ENCODE peak calls at places on chromosome 21, in five cellular contexts. C is RPMI8226; W is glutamatergic neuron; R is CD4-positive, alpha-beta T cell; J is activated naive CD4-positive, alpha-beta T cell treated with anti-CD3 and anti-CD28 coated beads, Interleukin-2, amount 50 U/mL, for 72 hours. G is an unnamed sample.

GRCh38 chr21:43717166-43717853 is 1.6 kb upstream of the PDXK start:
- DNase-seq in C (peak), W (peak), R (no peak), J (no peak), G (no peak)

GRCh38 chr21:28521932-28522826 is 470.5 kb downstream of the LTN1 start:
- DNase-seq in C (peak), W (peak), R (no peak), J (no peak), G (peak)

GRCh38 chr21:38170283-38170682 is 86.5 kb upstream of the KCNJ15 start:
- DNase-seq in C (no peak), W (no peak), R (no peak), J (no peak), G (no peak)

GRCh38 chr21:45950740-45951515 is 30.6 kb upstream of the COL6A1 start:
- DNase-seq in C (peak), W (no peak), R (no peak), J (no peak), G (peak)

GRCh38 chr21:39048064-39048463 is 135.2 kb downstream of the PSMG1 start:
- DNase-seq in C (no peak), W (peak), R (no peak), J (no peak), G (peak)

GRCh38 chr21:43913928-43914327 is 48.9 kb downstream of the AGPAT3 start:
- DNase-seq in C (no peak), W (no peak), R (peak), J (no peak), G (no peak)

GRCh38 chr21:44568261-44568660 is 5.3 kb upstream of the KRTAP10-4 start:
- DNase-seq in C (no peak), W (no peak), R (no peak), J (no peak), G (no peak)

GRCh38 chr21:26148071-26148470 is 22.5 kb downstream of the APP start:
- DNase-seq in C (no peak), W (no peak), R (no peak), J (no peak), G (no peak)

GRCh38 chr21:14235101-14235500 is 19.1 kb downstream of the RBM11 start:
- DNase-seq in C (no peak), W (no peak), R (no peak), J (no peak), G (no peak)

GRCh38 chr21:39057121-39057520 is 126.1 kb downstream of the PSMG1 start:
- DNase-seq in C (peak), W (no peak), R (no peak), J (no peak), G (no peak)

GRCh38 chr21:42440187-42440792 is 36.6 kb downstream of the UBASH3A start:
- DNase-seq in C (peak), W (no peak), R (no peak), J (no peak), G (no peak)

GRCh38 chr21:37914211-37914900 is 1.9 kb downstream of the KCNJ6 start:
- DNase-seq in C (peak), W (peak), R (no peak), J (no peak), G (peak)

GRCh38 chr21:14869984-14870840 is 194.6 kb downstream of the NRIP1 start:
- DNase-seq in C (peak), W (no peak), R (no peak), J (no peak), G (no peak)

GRCh38 chr21:26850116-26850643 is 5.0 kb upstream of the ADAMTS1 start:
- DNase-seq in C (peak), W (no peak), R (no peak), J (no peak), G (peak)

GRCh38 chr21:22556829-22557228 is 1558.6 kb downstream of the NCAM2 start:
- DNase-seq in C (no peak), W (no peak), R (no peak), J (no peak), G (no peak)

GRCh38 chr21:21730524-21730923 is 732.3 kb downstream of the NCAM2 start:
- DNase-seq in C (no peak), W (no peak), R (no peak), J (no peak), G (no peak)

GRCh38 chr21:46226920-46227599 is 1.5 kb downstream of the LSS start:
- DNase-seq in C (peak), W (no peak), R (no peak), J (no peak), G (no peak)

GRCh38 chr21:36749935-36750578 is 51.1 kb downstream of the SIM2 start:
- DNase-seq in C (no peak), W (no peak), R (no peak), J (no peak), G (no peak)

GRCh38 chr21:45938453-45938755 is 43.2 kb upstream of the COL6A1 start:
- DNase-seq in C (peak), W (no peak), R (no peak), J (no peak), G (peak)

GRCh38 chr21:21406918-21407317 is 408.7 kb downstream of the NCAM2 start:
- DNase-seq in C (peak), W (no peak), R (no peak), J (no peak), G (no peak)

GRCh38 chr21:35226302-35226701 is 177.2 kb upstream of the RUNX1 start:
- DNase-seq in C (no peak), W (no peak), R (no peak), J (no peak), G (no peak)

GRCh38 chr21:38819051-38819718 is 13.5 kb downstream of the ETS2 start:
- DNase-seq in C (no peak), W (no peak), R (no peak), J (no peak), G (no peak)

GRCh38 chr21:16193758-16194606 is 464.2 kb downstream of the USP25 start:
- DNase-seq in C (peak), W (no peak), R (no peak), J (no peak), G (no peak)

GRCh38 chr21:27425172-27425571 is 458.3 kb upstream of the ADAMTS5 start:
- DNase-seq in C (no peak), W (no peak), R (no peak), J (no peak), G (no peak)

GRCh38 chr21:34926784-34927548 is 122.1 kb downstream of the RUNX1 start:
- DNase-seq in C (no peak), W (no peak), R (no peak), J (no peak), G (no peak)

GRCh38 chr21:41366522-41367151 is 4.8 kb downstream of the MX2 start:
- DNase-seq in C (no peak), W (no peak), R (peak), J (no peak), G (no peak)

GRCh38 chr21:26717146-26717739 is 128.0 kb downstream of the ADAMTS1 start:
- DNase-seq in C (no peak), W (no peak), R (no peak), J (no peak), G (peak)

GRCh38 chr21:25907573-25908275 is 173.0 kb downstream of the GABPA start:
- DNase-seq in C (no peak), W (no peak), R (no peak), J (no peak), G (peak)

GRCh38 chr21:32335601-32336575 is 37.2 kb downstream of the MRAP start:
- DNase-seq in C (no peak), W (no peak), R (no peak), J (no peak), G (no peak)

GRCh38 chr21:44946254-44947041 is 6.6 kb downstream of the SLX9 start:
- DNase-seq in C (no peak), W (no peak), R (no peak), J (no peak), G (no peak)

GRCh38 chr21:46639489-46640386 is 4.3 kb downstream of the PRMT2 start:
- DNase-seq in C (no peak), W (no peak), R (no peak), J (no peak), G (peak)

GRCh38 chr21:19557488-19557887 is 1153.9 kb upstream of the TMPRSS15 start:
- DNase-seq in C (no peak), W (no peak), R (no peak), J (no peak), G (no peak)

GRCh38 chr21:45826733-45827692 is 154.6 kb upstream of the COL6A1 start:
- DNase-seq in C (no peak), W (no peak), R (no peak), J (no peak), G (no peak)

GRCh38 chr21:46189213-46189958 is 5.1 kb upstream of the SPATC1L start:
- DNase-seq in C (no peak), W (no peak), R (no peak), J (no peak), G (peak)

GRCh38 chr21:36713746-36714145 is 14.8 kb downstream of the SIM2 start:
- DNase-seq in C (no peak), W (no peak), R (no peak), J (no peak), G (no peak)

GRCh38 chr21:43983860-43984420 is 28.2 kb upstream of the TRAPPC10 start:
- DNase-seq in C (no peak), W (no peak), R (no peak), J (no peak), G (peak)

G was measured in SK-N-SH.